ENCODE peak calls at places on chromosomes 4 and X, in six cellular contexts. S is stimulated activated CD8-positive, alpha-beta memory T cell treated with anti-CD3 and anti-CD28 coated beads, Interleukin-7, amount 100 ng/mL, for 1 hour; E is left cardiac atrium; F is Caki2; B is WERI-Rb-1; J is OCI-LY7. K is an unnamed sample.

GRCh38 chrX:16433021-16433420 is 216.9 kb upstream of the S100G start:
- DNase-seq in B (no peak), E (no peak), J (no peak), S (no peak), F (no peak), K (no peak)

GRCh38 chr4:6680372-6681034 is 13.2 kb upstream of the S100P start:
- DNase-seq in S (no peak), E (no peak), F (no peak), B (peak), J (no peak), K (no peak)

GRCh38 chrX:154417157-154417556 is 5.8 kb downstream of the TAFAZZIN start:
- DNase-seq in S (no peak), B (no peak), E (no peak), J (no peak), F (no peak), K (no peak)

GRCh38 chrX:64204701-64205440 is 637 bp downstream of the AMER1 start:
- DNase-seq in F (peak), E (peak), S (no peak), J (peak), B (peak), K (peak)

GRCh38 chr4:154542264-154542879 is 7.8 kb downstream of the PLRG1 start:
- DNase-seq in S (no peak), J (no peak), E (no peak), F (no peak), B (no peak), K (no peak)

GRCh38 chr4:1492636-1493539 is 86.6 kb upstream of the NKX1-1 start:
- DNase-seq in E (no peak), J (no peak), S (no peak), F (no peak), B (peak), K (peak)

GRCh38 chr4:5734841-5735240 is 23.8 kb downstream of the EVC start:
- DNase-seq in J (no peak), S (no peak), B (no peak), E (no peak), F (no peak), K (no peak)

GRCh38 chr4:20062054-20062453 is 189.7 kb upstream of the SLIT2 start:
- DNase-seq in S (no peak), E (no peak), B (no peak), F (no peak), J (no peak), K (no peak)

GRCh38 chr4:126779446-126780166 is 853.2 kb upstream of the INTU start:
- DNase-seq in S (no peak), E (no peak), F (no peak), B (no peak), J (no peak), K (no peak)

GRCh38 chr4:112284662-112285411 is 867 bp downstream of the TIFA start:
- DNase-seq in F (peak), J (peak), S (no peak), E (no peak), B (peak), K (peak)

GRCh38 chr4:84952004-84952403 is 14.5 kb downstream of the WDFY3 start:
- DNase-seq in B (no peak), J (no peak), S (no peak), F (peak), E (no peak), K (no peak)

GRCh38 chrX:40663880-40664630 is 16.7 kb upstream of the CXorf38 start:
- DNase-seq in S (no peak), B (peak), J (no peak), F (no peak), E (no peak), K (peak)

GRCh38 chrX:153409414-153410101 is 1.7 kb upstream of the ZFP92 start:
- DNase-seq in F (no peak), E (no peak), S (no peak), B (no peak), J (no peak), K (no peak)

GRCh38 chrX:131841496-131842410 is 181.3 kb upstream of the STK26 start:
- DNase-seq in S (no peak), B (peak), F (peak), J (peak), E (peak), K (no peak)

GRCh38 chr4:152106113-152106763 is 345.4 kb upstream of the GATB start:
- DNase-seq in F (peak), E (peak), B (no peak), J (no peak), S (no peak), K (peak)

GRCh38 chr4:84451546-84451945 is 47.5 kb downstream of the NKX6-1 start:
- DNase-seq in E (no peak), J (peak), F (no peak), B (no peak), S (no peak), K (no peak)

GRCh38 chrX:38919853-38920528 is 118.7 kb downstream of the MID1IP1 start:
- DNase-seq in F (no peak), J (no peak), B (no peak), S (no peak), E (no peak), K (no peak)

GRCh38 chr4:107147864-107148263 is 111.8 kb upstream of the DKK2 start:
- DNase-seq in F (no peak), E (no peak), J (no peak), B (no peak), S (no peak), K (no peak)

GRCh38 chr4:158131037-158131436 is 41.8 kb downstream of the GASK1B start:
- DNase-seq in S (no peak), F (no peak), J (no peak), E (no peak), B (no peak), K (no peak)

GRCh38 chr4:7334521-7335275 is 100.0 kb downstream of the PSAPL1 start:
- DNase-seq in F (no peak), S (no peak), B (peak), E (no peak), J (no peak), K (peak)

GRCh38 chr4:173420324-173420752 is 21.4 kb upstream of the SCRG1 start:
- DNase-seq in B (no peak), E (no peak), J (peak), S (no peak), F (peak), K (no peak)

GRCh38 chrX:17472424-17472823 is 97.4 kb downstream of the NHS start:
- DNase-seq in S (no peak), E (no peak), J (no peak), B (no peak), F (no peak), K (no peak)

GRCh38 chrX:74453178-74453577 is 31.9 kb downstream of the SLC16A2 start:
- DNase-seq in B (peak), S (no peak), F (no peak), J (no peak), E (no peak), K (no peak)

GRCh38 chrX:129600981-129601424 is 53.8 kb downstream of the APLN start:
- DNase-seq in E (no peak), B (no peak), S (no peak), F (peak), J (peak), K (no peak)

GRCh38 chrX:12011075-12011474 is 127.2 kb upstream of the FRMPD4 start:
- DNase-seq in J (no peak), B (no peak), E (no peak), F (no peak), S (no peak), K (no peak)

GRCh38 chr4:38094419-38094818 is 134.2 kb downstream of the PTTG2 start:
- DNase-seq in S (no peak), J (no peak), F (no peak), E (no peak), B (no peak), K (no peak)

GRCh38 chr4:90845777-90846176 is 718.6 kb downstream of the CCSER1 start:
- DNase-seq in F (peak), J (no peak), B (no peak), E (no peak), S (no peak), K (no peak)

GRCh38 chrX:123138473-123138872 is 45.6 kb upstream of the GRIA3 start:
- DNase-seq in J (no peak), E (no peak), S (no peak), F (no peak), B (no peak), K (no peak)

K was measured in heart left ventricle.